ENCODE peak calls at places on chromosomes 4 and X, in eight cellular contexts. K is breast epithelium, C is Panc1, Q is HCT116, W is SK-N-SH, D is spleen, V is sigmoid colon, U is GM23338. R is an unnamed sample.

GRCh38 chr4:73870260-73870659 is 1.1 kb downstream of the CXCL1 start:
- DNase-seq in K (no peak), C (no peak), Q (no peak), W (no peak), D (no peak), V (peak), U (peak), R (peak)

GRCh38 chrX:130347336-130347735 is 7.6 kb downstream of the SLC25A14 start:
- DNase-seq in K (no peak), C (no peak), Q (no peak), W (no peak), D (no peak), V (no peak), U (no peak), R (no peak)

GRCh38 chrX:119655125-119655524 is 37.8 kb downstream of the SEPTIN6 start:
- DNase-seq in K (no peak), C (no peak), Q (no peak), W (peak), D (no peak), V (no peak), U (no peak), R (no peak)

GRCh38 chr4:152106113-152106763 is 345.4 kb upstream of the GATB start:
- DNase-seq in K (no peak), C (peak), Q (peak), W (no peak), D (no peak), V (peak), U (peak), R (peak)

GRCh38 chrX:155086202-155086840 is 15.0 kb downstream of the BRCC3 start:
- DNase-seq in K (no peak), C (no peak), Q (peak), W (peak), D (peak), V (no peak), U (peak), R (no peak)

GRCh38 chr4:52172166-52172565 is 121.1 kb downstream of the SPATA18 start:
- DNase-seq in K (no peak), C (no peak), Q (no peak), W (no peak), D (no peak), V (no peak), U (peak), R (no peak)

GRCh38 chr4:140887467-140887866 is 131.3 kb upstream of the TBC1D9 start:
- DNase-seq in K (no peak), C (no peak), Q (no peak), W (no peak), D (no peak), V (no peak), U (no peak), R (no peak)

GRCh38 chr4:3399277-3400194 is 42.2 kb upstream of the HGFAC start:
- DNase-seq in K (no peak), C (no peak), Q (peak), W (peak), D (no peak), V (peak), U (no peak), R (no peak)

GRCh38 chr4:64581422-64581821 is 172.2 kb upstream of the TECRL start:
- DNase-seq in K (no peak), C (no peak), Q (no peak), W (no peak), D (no peak), V (no peak), U (no peak), R (no peak)

GRCh38 chr4:147678796-147679549 is 5.0 kb downstream of the PRMT9 start:
- DNase-seq in K (no peak), C (no peak), Q (peak), W (no peak), D (no peak), V (no peak), U (peak), R (no peak)

GRCh38 chr4:118833192-118833820 is 2.6 kb downstream of the SEC24D start:
- DNase-seq in K (no peak), C (no peak), Q (no peak), W (no peak), D (no peak), V (no peak), U (no peak), R (no peak)

GRCh38 chr4:39664828-39665731 is 26.4 kb upstream of the SMIM14 start:
- DNase-seq in K (no peak), C (no peak), Q (no peak), W (no peak), D (no peak), V (no peak), U (no peak), R (no peak)

GRCh38 chr4:165814256-165815010 is 58.6 kb upstream of the TLL1 start:
- DNase-seq in K (no peak), C (no peak), Q (no peak), W (no peak), D (no peak), V (no peak), U (no peak), R (no peak)

GRCh38 chr4:142955501-142955900 is 109.4 kb upstream of the INPP4B start:
- DNase-seq in K (no peak), C (no peak), Q (no peak), W (no peak), D (no peak), V (no peak), U (no peak), R (no peak)

GRCh38 chr4:158051401-158052235 is 121.2 kb downstream of the GASK1B start:
- DNase-seq in K (no peak), C (no peak), Q (no peak), W (no peak), D (no peak), V (peak), U (no peak), R (no peak)

GRCh38 chr4:80225628-80226027 is 28.3 kb downstream of the PRDM8 start:
- DNase-seq in K (no peak), C (no peak), Q (no peak), W (no peak), D (no peak), V (no peak), U (no peak), R (no peak)

GRCh38 chr4:94581766-94582165 is 130.0 kb downstream of the PDLIM5 start:
- DNase-seq in K (no peak), C (no peak), Q (no peak), W (no peak), D (no peak), V (no peak), U (no peak), R (no peak)

GRCh38 chr4:94583938-94584641 is 132.3 kb downstream of the PDLIM5 start:
- DNase-seq in K (no peak), C (no peak), Q (no peak), W (no peak), D (no peak), V (no peak), U (no peak), R (no peak)

GRCh38 chr4:94577136-94577535 is 125.4 kb downstream of the PDLIM5 start:
- DNase-seq in K (no peak), C (no peak), Q (no peak), W (peak), D (no peak), V (peak), U (peak), R (no peak)

GRCh38 chr4:94578195-94578594 is 126.5 kb downstream of the PDLIM5 start:
- DNase-seq in K (no peak), C (no peak), Q (no peak), W (no peak), D (no peak), V (no peak), U (no peak), R (no peak)

GRCh38 chr4:94582517-94582916 is 130.8 kb downstream of the PDLIM5 start:
- DNase-seq in K (no peak), C (no peak), Q (no peak), W (no peak), D (no peak), V (no peak), U (no peak), R (no peak)
- H3K4me3 ChIP-seq in K (no peak), C (no peak), Q (no peak), W (no peak), D (no peak), V (no peak), U (no peak), R (no peak)

GRCh38 chr4:125749354-125749753 is 434.6 kb downstream of the FAT4 start:
- DNase-seq in K (no peak), C (no peak), Q (no peak), W (no peak), D (no peak), V (no peak), U (no peak), R (no peak)

GRCh38 chr4:125750399-125750798 is 435.6 kb downstream of the FAT4 start:
- DNase-seq in K (no peak), C (no peak), Q (no peak), W (no peak), D (no peak), V (no peak), U (no peak), R (no peak)

GRCh38 chr4:125750827-125751466 is 436.2 kb downstream of the FAT4 start:
- DNase-seq in K (no peak), C (no peak), Q (no peak), W (peak), D (no peak), V (no peak), U (peak), R (no peak)
- TF ChIP-seq POLR2AphosphoS5 in K (no peak), C (no peak), Q (no peak), W (no peak), D (no peak), V (no peak), U (no peak), R (no peak)

GRCh38 chr4:184420881-184421416 is 53.4 kb downstream of the IRF2 start:
- DNase-seq in K (no peak), C (no peak), Q (no peak), W (no peak), D (no peak), V (no peak), U (peak), R (no peak)
- H3K4me3 ChIP-seq in K (no peak), C (no peak), Q (no peak), W (no peak), D (no peak), V (no peak), U (no peak), R (no peak)

GRCh38 chr4:6493668-6494304 is 21.4 kb upstream of the PPP2R2C start:
- DNase-seq in K (peak), C (no peak), Q (no peak), W (no peak), D (no peak), V (no peak), U (peak), R (no peak)
- TF ChIP-seq POLR2AphosphoS5 in K (no peak), C (no peak), Q (no peak), W (no peak), D (no peak), V (no peak), U (no peak), R (no peak)

GRCh38 chr4:138279286-138279685 is 37.1 kb upstream of the SLC7A11 start:
- DNase-seq in K (no peak), C (no peak), Q (no peak), W (no peak), D (no peak), V (no peak), U (no peak), R (no peak)

GRCh38 chr4:138275216-138275615 is 33.1 kb upstream of the SLC7A11 start:
- DNase-seq in K (no peak), C (no peak), Q (no peak), W (no peak), D (no peak), V (no peak), U (no peak), R (no peak)

GRCh38 chr4:138275946-138276621 is 33.9 kb upstream of the SLC7A11 start:
- DNase-seq in K (no peak), C (no peak), Q (no peak), W (no peak), D (no peak), V (no peak), U (no peak), R (no peak)
- H3K4me3 ChIP-seq in K (no peak), C (no peak), Q (no peak), W (no peak), D (no peak), V (no peak), U (no peak), R (no peak)

GRCh38 chrX:54817220-54817820 is 9.8 kb downstream of the MAGED2 start:
- DNase-seq in K (no peak), C (no peak), Q (no peak), W (peak), D (no peak), V (no peak), U (no peak), R (no peak)
- TF ChIP-seq POLR2AphosphoS5 in K (no peak), C (no peak), Q (no peak), W (peak), D (no peak), V (no peak), U (no peak), R (no peak)

R was measured in stomach.